ENCODE peak calls at places on chromosome 4, in nine cellular contexts. M is choroid plexus epithelial cell, E is tibial artery, I is endodermal cell, Q is breast epithelium, U is nephron progenitor cell, K is osteocyte, V is psoas muscle, B is epithelial cell of esophagus. J is an unnamed sample.
A peak's percentile ranks its signal among the peaks of the same experiment; 100 is the strongest.

GRCh38 chr4:164488114-164488513 is 265.8 kb upstream of the SMIM31 start:
- DNase-seq in M (no peak), E (no peak), I (no peak), Q (no peak), U (no peak), K (no peak), V (no peak), B (peak; percentile 88), J (peak; percentile 78)

GRCh38 chr4:15990570-15991285 is 27.8 kb upstream of the FGFBP2 start:
- DNase-seq in M (no peak), E (no peak), I (no peak), Q (no peak), U (no peak), K (no peak), V (no peak), B (peak; percentile 42), J (no peak)

GRCh38 chr4:11451720-11452119 is 23.0 kb upstream of the HS3ST1 start:
- DNase-seq in M (no peak), E (no peak), I (no peak), Q (no peak), U (no peak), K (no peak), V (no peak), B (peak; percentile 91), J (peak; percentile 35)

GRCh38 chr4:98081961-98082360 is 61.3 kb downstream of the STPG2 start:
- DNase-seq in M (no peak), E (no peak), I (no peak), Q (no peak), U (no peak), K (no peak), V (no peak), B (no peak), J (no peak)

GRCh38 chr4:156595041-156595440 is 376.6 kb downstream of the PDGFC start:
- DNase-seq in M (no peak), E (no peak), I (no peak), Q (no peak), U (no peak), K (no peak), V (no peak), B (peak; percentile 30), J (no peak)

GRCh38 chr4:104066533-104066932 is 346.7 kb upstream of the TACR3 start:
- DNase-seq in M (no peak), E (no peak), I (no peak), Q (no peak), U (no peak), K (no peak), V (no peak), B (no peak), J (no peak)

GRCh38 chr4:76726631-76727030 is 171.3 kb downstream of the SOWAHB start:
- DNase-seq in M (no peak), E (no peak), I (no peak), Q (no peak), U (no peak), K (no peak), V (no peak), B (no peak), J (no peak)

GRCh38 chr4:15434086-15434485 is 6.3 kb downstream of the C1QTNF7 start:
- DNase-seq in M (no peak), E (no peak), I (no peak), Q (no peak), U (no peak), K (no peak), V (no peak), B (no peak), J (peak; percentile 50)

GRCh38 chr4:106695846-106696245 is 327.3 kb upstream of the GIMD1 start:
- DNase-seq in M (no peak), E (no peak), I (no peak), Q (no peak), U (no peak), K (no peak), V (no peak), B (no peak), J (no peak)

GRCh38 chr4:106687026-106687425 is 318.4 kb upstream of the GIMD1 start:
- DNase-seq in M (peak; percentile 55), E (no peak), I (no peak), Q (no peak), U (no peak), K (no peak), V (no peak), B (peak; percentile 11), J (no peak)

GRCh38 chr4:106690487-106690886 is 321.9 kb upstream of the GIMD1 start:
- DNase-seq in M (peak; percentile 61), E (no peak), I (no peak), Q (no peak), U (no peak), K (no peak), V (no peak), B (peak; percentile 54), J (peak; percentile 9)

GRCh38 chr4:106694232-106694631 is 325.7 kb upstream of the GIMD1 start:
- DNase-seq in M (no peak), E (no peak), I (no peak), Q (no peak), U (no peak), K (no peak), V (no peak), B (peak; percentile 87), J (no peak)

DNA sequence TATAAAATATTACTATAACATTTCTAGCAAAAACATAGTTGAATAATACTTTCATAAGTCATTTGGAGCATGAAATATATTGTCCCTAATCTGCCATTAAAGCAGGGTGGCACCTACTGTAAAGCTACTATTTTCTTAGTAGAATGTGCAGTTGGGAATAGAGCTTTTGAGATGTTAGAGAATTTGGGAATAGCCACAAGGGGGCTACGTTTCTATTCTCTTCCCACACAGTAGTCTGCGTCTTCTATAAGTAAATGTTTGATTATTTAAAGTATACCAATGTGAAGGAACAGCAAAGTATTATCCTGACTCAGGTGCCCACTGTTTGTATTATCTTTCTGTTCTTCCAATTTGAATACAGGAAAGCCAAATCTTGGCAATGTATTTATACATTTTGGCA is 323.2 kb upstream of the GIMD1 start:
- DNase-seq in M (peak; percentile 59), E (no peak), I (no peak), Q (no peak), U (no peak), K (no peak), V (no peak), B (no peak), J (peak; percentile 9)
- TF ChIP-seq CTCF in M (peak; percentile 55), E (no peak), I (peak; percentile 75), Q (no peak), U (no peak), K (peak; percentile 59), V (no peak), B (no peak), J (no peak)

DNA sequence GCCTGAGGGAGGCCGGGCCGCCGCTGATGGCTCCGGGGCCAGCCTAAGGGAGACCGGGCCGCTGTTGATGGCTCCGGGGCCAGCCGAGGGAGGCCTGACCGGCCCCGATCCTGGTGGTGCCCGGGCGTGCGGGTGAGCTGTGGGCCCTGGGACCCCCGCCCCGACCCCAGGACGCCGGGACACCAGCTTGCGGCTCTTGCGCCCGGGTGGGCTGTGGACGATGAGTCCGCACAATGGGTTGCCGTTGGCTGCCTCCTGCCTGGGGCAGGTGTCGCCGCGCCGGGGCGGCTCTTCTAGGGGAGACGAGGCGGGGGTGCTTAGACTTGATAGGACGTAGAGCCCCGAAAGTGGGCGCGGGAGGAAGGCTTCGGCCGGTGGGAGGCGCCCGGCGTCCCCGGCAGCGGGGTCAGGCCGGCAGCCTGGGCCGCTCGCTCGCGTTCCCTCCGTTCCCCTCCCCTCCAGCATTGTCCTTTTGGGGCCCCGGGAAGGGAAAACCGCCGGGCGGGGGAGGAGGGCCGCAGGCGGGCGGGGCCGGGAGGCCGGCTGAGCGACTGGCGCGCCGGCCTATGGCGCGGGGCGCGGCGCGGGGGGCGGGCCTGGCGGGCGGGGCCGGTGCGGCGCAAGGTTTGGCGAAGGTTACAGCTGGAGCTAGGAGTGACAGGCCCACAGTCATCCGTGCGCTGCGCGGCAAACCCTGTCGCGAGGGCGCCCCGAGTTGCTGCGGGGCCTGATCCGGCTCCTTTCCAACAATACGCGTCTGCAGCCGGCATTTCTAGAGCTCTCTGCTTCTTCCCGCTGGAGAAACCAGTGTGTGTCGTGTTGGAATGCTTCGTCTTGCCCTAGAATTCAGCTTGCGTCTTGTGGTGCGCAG is 819 bp downstream of the KIAA0232 start:
- DNase-seq in M (peak; percentile 87), E (peak; percentile 96), I (peak; percentile 95), Q (peak; percentile 91), U (peak; percentile 94), K (peak; percentile 96), V (peak; percentile 93), B (peak; percentile 89), J (peak; percentile 88)
- TF ChIP-seq CTCF in M (no peak), E (no peak), I (peak; percentile 40), Q (no peak), U (no peak), K (peak; percentile 30), V (no peak), B (no peak), J (no peak)

DNA sequence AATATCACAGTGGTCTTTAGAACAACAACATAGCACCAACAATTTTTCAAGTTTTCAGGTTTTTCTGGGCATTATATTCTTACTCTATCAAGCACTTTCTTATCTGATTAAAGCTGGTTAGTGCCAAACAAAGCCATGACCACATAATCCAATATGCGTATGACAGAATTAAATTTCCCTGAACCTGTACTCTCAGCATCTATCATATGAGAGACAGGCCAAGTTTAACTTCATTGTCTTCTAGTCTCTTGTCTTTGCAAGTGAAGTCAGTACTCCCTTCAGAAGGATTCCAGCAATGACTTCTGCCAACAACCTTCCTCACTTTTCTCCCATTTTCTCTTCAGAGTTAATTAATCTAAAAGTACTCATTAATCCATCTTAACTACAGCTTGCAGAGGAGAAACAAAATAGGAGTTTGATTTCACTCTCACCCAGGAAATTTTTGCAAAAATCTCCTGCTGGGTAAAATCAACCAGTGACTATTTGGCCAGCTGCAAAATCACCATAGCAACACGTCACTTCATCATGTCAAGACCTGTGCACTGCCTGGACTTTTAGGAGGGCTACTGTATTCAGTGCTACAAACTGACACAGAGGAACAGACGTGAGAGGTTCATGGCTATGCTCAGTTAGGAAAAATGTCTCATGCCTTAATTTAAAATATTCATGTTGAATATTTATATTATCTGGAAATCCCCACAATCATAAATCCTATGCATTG is 208.4 kb downstream of the ANTXR2 start:
- DNase-seq in M (peak; percentile 33), E (no peak), I (no peak), Q (no peak), U (peak; percentile 2), K (no peak), V (no peak), B (peak; percentile 14), J (no peak)
- TF ChIP-seq CTCF in M (no peak), E (no peak), I (no peak), Q (no peak), U (no peak), K (no peak), V (no peak), B (no peak), J (no peak)

GRCh38 chr4:8192748-8193738 is 6.0 kb upstream of the SH3TC1 start:
- DNase-seq in M (peak; percentile 88), E (no peak), I (no peak), Q (no peak), U (peak; percentile 46), K (no peak), V (peak; percentile 45), B (peak; percentile 83), J (peak; percentile 76)
- TF ChIP-seq CTCF in M (peak; percentile 54), E (no peak), I (peak; percentile 39), Q (no peak), U (no peak), K (peak; percentile 37), V (peak; percentile 42), B (peak; percentile 52), J (peak; percentile 44)

GRCh38 chr4:127179451-127180087 is 453.2 kb upstream of the INTU start:
- DNase-seq in M (no peak), E (no peak), I (no peak), Q (no peak), U (no peak), K (no peak), V (no peak), B (no peak), J (no peak)
- TF ChIP-seq CTCF in M (no peak), E (no peak), I (no peak), Q (no peak), U (no peak), K (no peak), V (no peak), B (no peak), J (no peak)